ENCODE peak calls at places on chromosomes 3 and 15, in seven cellular contexts. A is small intestine; X is esophagus squamous epithelium; I is naive thymus-derived CD4-positive, alpha-beta T cell; K is stomach; R is ovary; G is CD4-positive, alpha-beta memory T cell. S is an unnamed sample. For H3K36me3, the result is how much of the 10 kb centered on the place peaks cover.

GRCh38 chr3:159174715-159175390 is 373.0 kb downstream of the MFSD1 start:
- DNase-seq in A (no peak), X (no peak), I (no peak), K (no peak), R (no peak), G (no peak), S (no peak)

GRCh38 chr3:152977356-152977755 is 142.4 kb downstream of the P2RY1 start:
- DNase-seq in A (no peak), X (no peak), I (no peak), K (no peak), R (no peak), G (no peak), S (no peak)

GRCh38 chr15:62712455-62712839 is 330.1 kb upstream of the TPM1 start:
- DNase-seq in A (no peak), X (no peak), I (no peak), K (no peak), R (no peak), G (no peak), S (no peak)

GRCh38 chr3:182508896-182509295 is 284.4 kb upstream of the ATP11B start:
- DNase-seq in A (no peak), X (no peak), I (no peak), K (no peak), R (no peak), G (no peak), S (no peak)

GRCh38 chr3:63656791-63657190 is 4.3 kb downstream of the SNTN start:
- DNase-seq in A (no peak), X (no peak), I (no peak), K (no peak), R (no peak), G (no peak), S (no peak)

GRCh38 chr3:34504755-34505154 is 706.3 kb downstream of the PDCD6IP start:
- DNase-seq in A (no peak), X (no peak), I (no peak), K (no peak), R (no peak), G (no peak), S (peak)

GRCh38 chr3:131561511-131561910 is 58.7 kb upstream of the MRPL3 start:
- DNase-seq in A (no peak), X (no peak), I (no peak), K (no peak), R (no peak), G (no peak), S (no peak)

GRCh38 chr3:182400838-182401237 is 392.5 kb upstream of the ATP11B start:
- DNase-seq in A (no peak), X (no peak), I (no peak), K (no peak), R (no peak), G (no peak), S (no peak)

GRCh38 chr3:141795719-141796435 is 32.7 kb downstream of the GRK7 start:
- DNase-seq in A (peak), X (no peak), I (peak), K (no peak), R (peak), G (peak), S (peak)

GRCh38 chr3:173584834-173585831 is 187.6 kb downstream of the NLGN1 start:
- DNase-seq in A (no peak), X (no peak), I (no peak), K (no peak), R (no peak), G (no peak), S (no peak)

GRCh38 chr3:56612146-56612545 is 55.2 kb downstream of the CCDC66 start:
- DNase-seq in A (peak), X (no peak), I (no peak), K (no peak), R (no peak), G (no peak), S (no peak)

GRCh38 chr3:186826316-186826977 is 16.1 kb upstream of the ADIPOQ start:
- DNase-seq in A (no peak), X (no peak), I (no peak), K (no peak), R (no peak), G (peak), S (no peak)

GRCh38 chr3:126034481-126035361 is 49.2 kb downstream of the SLC41A3 start:
- DNase-seq in A (no peak), X (no peak), I (no peak), K (peak), R (no peak), G (no peak), S (peak)

GRCh38 chr3:52450489-52451236 is 3.2 kb downstream of the TNNC1 start:
- DNase-seq in A (no peak), X (no peak), I (no peak), K (no peak), R (no peak), G (no peak), S (no peak)

GRCh38 chr3:121834079-121834730 is 655 bp downstream of the IQCB1 start:
- DNase-seq in A (peak), X (no peak), I (peak), K (no peak), R (no peak), G (peak), S (no peak)

GRCh38 chr3:188534633-188535032 is 380.7 kb downstream of the LPP start:
- DNase-seq in A (no peak), X (no peak), I (no peak), K (no peak), R (no peak), G (no peak), S (no peak)

GRCh38 chr3:175893566-175893965 is 1034.4 kb downstream of the NAALADL2 start:
- DNase-seq in A (no peak), X (no peak), I (no peak), K (no peak), R (no peak), G (no peak), S (no peak)

GRCh38 chr3:11240496-11240895 is 31.7 kb upstream of the ATG7 start:
- DNase-seq in A (no peak), X (no peak), I (no peak), K (no peak), R (no peak), G (no peak), S (no peak)

GRCh38 chr3:111874177-111874820 is 15.2 kb downstream of the PHLDB2 start:
- DNase-seq in A (no peak), X (no peak), I (no peak), K (no peak), R (no peak), G (no peak), S (no peak)

DNA sequence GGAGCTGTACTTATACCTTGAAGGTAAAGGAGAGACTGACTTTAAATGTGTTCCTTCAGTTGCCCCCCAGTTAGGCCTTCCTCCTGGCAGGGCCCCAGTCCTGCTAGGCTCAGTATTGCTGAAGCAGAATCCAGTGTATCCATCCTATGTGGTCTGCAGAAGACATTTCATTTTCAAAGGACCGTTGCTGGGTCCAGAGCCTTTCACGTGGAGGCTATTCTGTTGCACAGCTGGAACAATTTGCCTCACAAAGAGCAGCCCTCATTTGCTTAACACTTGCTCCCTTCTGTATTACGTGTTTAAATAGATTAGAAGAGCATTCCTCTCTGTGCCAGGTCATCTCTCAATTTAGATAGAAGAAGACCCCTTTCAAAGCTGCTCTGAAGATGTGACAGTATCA is 78.9 kb upstream of the CFAP20DC start:
- DNase-seq in A (no peak), X (no peak), I (no peak), K (no peak), R (no peak), G (no peak), S (no peak)
- H3K27ac ChIP-seq in A (no peak), X (no peak), I (no peak), K (no peak), R (no peak), G (no peak), S (no peak)

GRCh38 chr15:98927990-98928389 is 79.6 kb downstream of the PGPEP1L start:
- DNase-seq in A (no peak), X (no peak), I (no peak), K (no peak), R (no peak), G (no peak), S (no peak)
- H3K36me3 ChIP-seq in A (under half), X (half or more), I (under half), K (under half), R (under half), G (under half), S (under half)

GRCh38 chr15:89111961-89112340 is 23.7 kb downstream of the ABHD2 start:
- DNase-seq in A (no peak), X (no peak), I (no peak), K (no peak), R (no peak), G (no peak), S (no peak)

GRCh38 chr15:89110060-89110459 is 21.8 kb downstream of the ABHD2 start:
- DNase-seq in A (no peak), X (no peak), I (no peak), K (no peak), R (no peak), G (no peak), S (no peak)

GRCh38 chr15:89111352-89111751 is 23.1 kb downstream of the ABHD2 start:
- DNase-seq in A (no peak), X (no peak), I (no peak), K (no peak), R (no peak), G (no peak), S (no peak)

GRCh38 chr15:89113263-89113662 is 25.0 kb downstream of the ABHD2 start:
- DNase-seq in A (no peak), X (no peak), I (no peak), K (no peak), R (no peak), G (no peak), S (no peak)

GRCh38 chr15:89112341-89112971 is 24.2 kb downstream of the ABHD2 start:
- DNase-seq in A (peak), X (no peak), I (no peak), K (peak), R (no peak), G (no peak), S (no peak)
- H3K27ac ChIP-seq in A (peak), X (peak), I (no peak), K (peak), R (no peak), G (no peak), S (peak)

DNA sequence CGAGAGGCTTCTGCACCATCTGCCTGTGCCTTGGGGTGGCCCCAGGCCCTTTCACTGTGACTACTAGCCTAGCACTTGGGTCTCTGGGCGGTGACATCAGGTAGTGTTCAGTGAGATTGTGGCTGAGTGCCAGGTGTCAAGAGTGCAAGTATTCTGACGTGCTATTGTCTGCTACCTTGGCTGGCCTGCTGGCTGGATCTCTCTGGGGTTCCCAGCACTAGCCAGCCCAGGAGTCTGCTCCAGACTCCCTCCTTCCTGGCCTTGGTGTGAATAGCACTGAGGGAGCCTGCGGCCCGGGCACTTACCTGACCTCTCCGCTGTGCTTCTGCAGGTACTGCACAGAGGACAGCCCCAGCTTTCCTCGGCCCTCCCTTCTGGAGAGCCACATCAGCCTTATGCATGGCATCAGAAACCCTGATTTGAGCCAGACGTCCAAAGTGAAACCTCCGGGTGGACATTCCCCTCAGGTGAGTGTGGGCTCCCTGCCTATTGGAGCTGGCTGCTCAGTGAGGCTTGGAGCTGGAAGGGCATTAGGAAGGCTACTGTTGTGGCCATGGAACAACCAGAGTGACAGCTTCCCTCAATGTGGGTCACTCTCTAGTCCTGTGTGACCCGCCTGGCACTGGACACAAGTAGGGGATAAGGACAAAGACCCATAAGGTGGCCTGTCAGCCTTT is 17.5 kb upstream of the ALPK3 start:
- DNase-seq in A (peak), X (no peak), I (no peak), K (no peak), R (no peak), G (no peak), S (no peak)
- H3K36me3 ChIP-seq in A (under half), X (half or more), I (under half), K (half or more), R (under half), G (half or more), S (under half)

GRCh38 chr3:44993471-44994205 is 17.6 kb downstream of the EXOSC7 start:
- DNase-seq in A (peak), X (no peak), I (no peak), K (no peak), R (no peak), G (no peak), S (no peak)
- H3K27ac ChIP-seq in A (no peak), X (peak), I (no peak), K (peak), R (no peak), G (no peak), S (no peak)

S was measured in uterus.